ENCODE peak calls at places on chromosomes 11 and 22, in five cellular contexts. A is activated naive CD4-positive, alpha-beta T cell treated with anti-CD3 and anti-CD28 coated beads for 36 hours; C is left ventricle myocardium inferior; P is activated effector memory CD4-positive, alpha-beta T cell treated with anti-CD3 and anti-CD28 coated beads, Interleukin-2, amount 50 U/mL, for 16 hours; M is lung. N is an unnamed sample.

GRCh38 chr22:18029686-18030267 is 5.4 kb upstream of the MICAL3 start:
- DNase-seq in P (no peak), M (no peak), A (no peak), C (no peak), N (no peak)

GRCh38 chr11:118277312-118277711 is 13.2 kb upstream of the MPZL2 start:
- DNase-seq in M (no peak), A (peak), C (no peak), P (no peak), N (no peak)

GRCh38 chr11:6233984-6234313 is 487 bp downstream of the FHIP1B start:
- DNase-seq in M (no peak), A (no peak), C (no peak), P (no peak), N (no peak)

GRCh38 chr11:69044111-69045013 is 4.4 kb upstream of the TPCN2 start:
- DNase-seq in M (peak), A (peak), P (no peak), C (peak), N (peak)

GRCh38 chr22:37281646-37282384 is 493 bp upstream of the CYTH4 start:
- DNase-seq in A (peak), C (no peak), M (no peak), P (no peak), N (no peak)

GRCh38 chr11:116691779-116692178 is 81.0 kb downstream of the BUD13 start:
- DNase-seq in M (peak), A (peak), C (no peak), P (peak), N (peak)

GRCh38 chr11:114179234-114179941 is 116.8 kb upstream of the NNMT start:
- DNase-seq in C (peak), A (no peak), M (peak), P (no peak), N (peak)

GRCh38 chr11:31397239-31397834 is 27.7 kb downstream of the DNAJC24 start:
- DNase-seq in C (no peak), M (no peak), P (no peak), A (no peak), N (no peak)

GRCh38 chr11:128361451-128362020 is 225.8 kb downstream of the ETS1 start:
- DNase-seq in C (no peak), M (no peak), P (no peak), A (peak), N (no peak)

GRCh38 chr11:114377612-114378267 is 22.6 kb downstream of the C11orf71 start:
- DNase-seq in M (no peak), C (no peak), P (no peak), A (no peak), N (no peak)

GRCh38 chr11:62217191-62217748 is 8.8 kb downstream of the SCGB2A1 start:
- DNase-seq in M (no peak), C (no peak), P (no peak), A (peak), N (no peak)

GRCh38 chr11:26780686-26781085 is 58.8 kb upstream of the SLC5A12 start:
- DNase-seq in C (no peak), A (no peak), M (no peak), P (no peak), N (no peak)

GRCh38 chr22:49754674-49755590 is 72.7 kb downstream of the BRD1 start:
- DNase-seq in C (no peak), M (no peak), A (no peak), P (peak), N (no peak)

GRCh38 chr22:31952459-31952858 is 8.1 kb downstream of the YWHAH start:
- DNase-seq in C (no peak), A (no peak), P (no peak), M (no peak), N (peak)

GRCh38 chr11:20274031-20274430 is 89.5 kb upstream of the HTATIP2 start:
- DNase-seq in M (no peak), C (no peak), P (no peak), A (no peak), N (no peak)

GRCh38 chr22:42964994-42965699 is 49.8 kb downstream of the PACSIN2 start:
- DNase-seq in M (no peak), A (peak), C (no peak), P (no peak), N (no peak)

GRCh38 chr11:65817312-65817814 is 16.4 kb upstream of the SNX32 start:
- DNase-seq in A (no peak), C (no peak), M (no peak), P (no peak), N (no peak)

GRCh38 chr22:19759994-19760651 is 455 bp upstream of the TBX1 start:
- DNase-seq in C (no peak), M (no peak), P (no peak), A (no peak), N (no peak)

GRCh38 chr11:113722221-113722620 is 16.1 kb upstream of the TMPRSS5 start:
- DNase-seq in P (no peak), A (no peak), M (no peak), C (no peak), N (no peak)

GRCh38 chr11:2990617-2991476 is 1.3 kb downstream of the NAP1L4 start:
- DNase-seq in A (peak), M (no peak), C (no peak), P (peak), N (no peak)

GRCh38 chr11:130865772-130866114 is 50.5 kb downstream of the SNX19 start:
- DNase-seq in A (no peak), M (no peak), P (no peak), C (peak), N (no peak)

N was measured in adrenal gland.